ENCODE peak calls at places on chromosome 3, in eight cellular contexts. W is fibroblast of lung; F is transverse colon; J is CD4-positive, CD25-positive, alpha-beta regulatory T cell; Y is GM23338; K is cardiac muscle cell; O is body of pancreas; G is NT2/D1. U is an unnamed sample.

GRCh38 chr3:187809979-187810568 is 64.8 kb upstream of the BCL6 start:
- DNase-seq in W (no peak), F (no peak), J (no peak), Y (no peak), K (no peak), O (no peak), G (no peak), U (no peak)

GRCh38 chr3:9916346-9916733 is 558 bp upstream of the IL17RC start:
- DNase-seq in W (peak; percentile 43), F (no peak), J (no peak), Y (peak; percentile 24), K (no peak), O (no peak), G (no peak), U (no peak)

GRCh38 chr3:60720696-60721228 is 530.5 kb downstream of the FHIT start:
- DNase-seq in W (peak; percentile 6), F (no peak), J (no peak), Y (no peak), K (no peak), O (no peak), G (no peak), U (no peak)

GRCh38 chr3:112375117-112375516 is 42.2 kb downstream of the CD200 start:
- DNase-seq in W (no peak), F (no peak), J (no peak), Y (no peak), K (no peak), O (no peak), G (no peak), U (no peak)

GRCh38 chr3:177905895-177906511 is 630.2 kb upstream of the KCNMB2 start:
- DNase-seq in W (peak; percentile 61), F (no peak), J (no peak), Y (peak; percentile 27), K (no peak), O (no peak), G (peak; percentile 6), U (no peak)

GRCh38 chr3:182596673-182597410 is 196.5 kb upstream of the ATP11B start:
- DNase-seq in W (no peak), F (no peak), J (no peak), Y (no peak), K (no peak), O (no peak), G (no peak), U (no peak)

GRCh38 chr3:69058180-69058946 is 6.2 kb upstream of the TMF1 start:
- DNase-seq in W (no peak), F (no peak), J (peak; percentile 76), Y (no peak), K (no peak), O (no peak), G (no peak), U (no peak)

GRCh38 chr3:30970183-30970582 is 75.7 kb upstream of the GADL1 start:
- DNase-seq in W (no peak), F (no peak), J (peak; percentile 33), Y (peak; percentile 14), K (no peak), O (no peak), G (no peak), U (no peak)

GRCh38 chr3:33544126-33544525 is 103.9 kb upstream of the UBP1 start:
- DNase-seq in W (no peak), F (no peak), J (no peak), Y (no peak), K (no peak), O (no peak), G (no peak), U (no peak)

GRCh38 chr3:120450261-120450913 is 405 bp downstream of the FSTL1 start:
- DNase-seq in W (peak; percentile 46), F (peak; percentile 27), J (peak; percentile 7), Y (peak; percentile 63), K (peak; percentile 63), O (peak; percentile 35), G (no peak), U (no peak)

GRCh38 chr3:101038393-101038792 is 45.2 kb upstream of the ABI3BP start:
- DNase-seq in W (peak; percentile 11), F (no peak), J (no peak), Y (no peak), K (no peak), O (no peak), G (no peak), U (no peak)

GRCh38 chr3:98325055-98325454 is 28.6 kb upstream of the OR5K4 start:
- DNase-seq in W (no peak), F (no peak), J (no peak), Y (peak; percentile 94), K (no peak), O (peak; percentile 33), G (no peak), U (no peak)

GRCh38 chr3:14296352-14296751 is 106.1 kb upstream of the SLC6A6 start:
- DNase-seq in W (no peak), F (no peak), J (no peak), Y (no peak), K (no peak), O (no peak), G (no peak), U (no peak)

GRCh38 chr3:67788396-67788795 is 134.0 kb upstream of the SUCLG2 start:
- DNase-seq in W (no peak), F (no peak), J (no peak), Y (no peak), K (no peak), O (no peak), G (no peak), U (no peak)

GRCh38 chr3:23277688-23278087 is 74.6 kb downstream of the UBE2E2 start:
- DNase-seq in W (no peak), F (no peak), J (no peak), Y (no peak), K (no peak), O (no peak), G (no peak), U (no peak)

GRCh38 chr3:29067014-29067413 is 213.9 kb upstream of the RBMS3 start:
- DNase-seq in W (no peak), F (no peak), J (no peak), Y (no peak), K (no peak), O (no peak), G (no peak), U (no peak)

GRCh38 chr3:172289583-172289982 is 158.7 kb downstream of the GHSR start:
- DNase-seq in W (no peak), F (peak; percentile 20), J (no peak), Y (peak; percentile 64), K (peak; percentile 31), O (no peak), G (no peak), U (peak; percentile 27)

GRCh38 chr3:37348736-37349396 is 174.5 kb upstream of the LRRFIP2 start:
- DNase-seq in W (no peak), F (no peak), J (no peak), Y (no peak), K (no peak), O (no peak), G (no peak), U (no peak)

GRCh38 chr3:165854696-165855095 is 17.5 kb upstream of the BCHE start:
- DNase-seq in W (peak; percentile 45), F (no peak), J (peak; percentile 2), Y (peak; percentile 73), K (peak; percentile 27), O (no peak), G (no peak), U (no peak)

GRCh38 chr3:148280623-148281242 is 417.0 kb upstream of the AGTR1 start:
- DNase-seq in W (no peak), F (no peak), J (no peak), Y (peak; percentile 21), K (no peak), O (peak; percentile 18), G (no peak), U (no peak)

GRCh38 chr3:178485756-178486155 is 50.5 kb upstream of the KCNMB2 start:
- DNase-seq in W (peak; percentile 36), F (no peak), J (no peak), Y (no peak), K (no peak), O (no peak), G (no peak), U (no peak)

GRCh38 chr3:169228522-169228921 is 435.0 kb downstream of the MECOM start:
- DNase-seq in W (peak; percentile 19), F (no peak), J (no peak), Y (no peak), K (no peak), O (no peak), G (no peak), U (no peak)

GRCh38 chr3:27629381-27629780 is 92.7 kb downstream of the EOMES start:
- DNase-seq in W (no peak), F (no peak), J (no peak), Y (no peak), K (no peak), O (no peak), G (no peak), U (no peak)

GRCh38 chr3:15010664-15011063 is 54.5 kb downstream of the MRPS25 start:
- DNase-seq in W (no peak), F (no peak), J (no peak), Y (no peak), K (no peak), O (no peak), G (no peak), U (no peak)

GRCh38 chr3:125353659-125354058 is 21.5 kb downstream of the ZNF148 start:
- DNase-seq in W (no peak), F (no peak), J (no peak), Y (no peak), K (no peak), O (no peak), G (no peak), U (no peak)
- H3K4me1 ChIP-seq in W (peaks cover 2% of the 10 kb centered on the region), F (peaks cover 23% of the 10 kb centered on the region), J (peaks cover 39% of the 10 kb centered on the region), Y (peaks cover 5% of the 10 kb centered on the region), K (peaks cover 9% of the 10 kb centered on the region), O (peaks cover 49% of the 10 kb centered on the region), G (no peaks in the 10 kb centered on the region), U (no peaks in the 10 kb centered on the region)

GRCh38 chr3:124839896-124840295 is 47.3 kb downstream of the ITGB5 start:
- DNase-seq in W (no peak), F (no peak), J (no peak), Y (no peak), K (no peak), O (no peak), G (no peak), U (no peak)
- H3K4me1 ChIP-seq in W (peaks cover 26% of the 10 kb centered on the region), F (peaks cover 41% of the 10 kb centered on the region), J (peaks cover 10% of the 10 kb centered on the region), Y (peaks cover 14% of the 10 kb centered on the region), K (peaks cover 22% of the 10 kb centered on the region), O (peaks cover 19% of the 10 kb centered on the region), G (no peaks in the 10 kb centered on the region), U (peaks cover 4% of the 10 kb centered on the region)

DNA sequence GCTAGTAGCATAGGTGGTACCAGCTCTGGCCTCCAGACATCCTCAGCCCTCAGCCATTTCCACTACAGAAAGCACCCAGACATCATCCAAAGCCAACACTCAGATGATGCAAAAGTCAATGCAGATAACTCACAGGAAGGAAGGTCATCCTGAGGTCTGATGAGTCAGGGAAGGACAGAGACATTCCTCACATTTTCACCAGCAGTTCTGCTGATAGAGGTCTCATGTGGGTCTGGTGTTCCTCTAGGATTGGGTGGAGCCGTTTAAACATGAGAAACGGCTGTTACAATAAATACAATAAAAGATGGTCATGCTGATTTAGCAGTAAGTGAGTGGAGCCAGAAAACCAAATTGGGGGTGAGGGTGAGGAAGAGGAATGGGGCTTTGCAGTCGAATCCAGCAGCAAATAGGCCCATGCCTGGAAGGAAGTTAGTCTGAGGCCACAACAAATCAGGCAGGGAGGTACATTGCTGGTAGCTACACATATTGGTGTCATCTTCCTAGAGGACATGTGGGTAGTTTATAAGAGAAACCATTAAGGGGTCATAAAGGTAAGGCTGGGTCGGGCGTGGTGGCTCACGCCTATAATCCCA is 33.3 kb upstream of the FLNB start:
- DNase-seq in W (peak; percentile 91), F (no peak), J (no peak), Y (peak; percentile 44), K (no peak), O (no peak), G (no peak), U (no peak)
- H3K4me1 ChIP-seq in W (peaks cover 15% of the 10 kb centered on the region), F (peaks cover 75% of the 10 kb centered on the region), J (no peaks in the 10 kb centered on the region), Y (peaks cover 6% of the 10 kb centered on the region), K (no peaks in the 10 kb centered on the region), O (no peaks in the 10 kb centered on the region), G (peaks cover 12% of the 10 kb centered on the region), U (peaks cover 1% of the 10 kb centered on the region)

GRCh38 chr3:196315821-196316220 is 2.2 kb downstream of the DYNLT2B start:
- DNase-seq in W (no peak), F (no peak), J (no peak), Y (no peak), K (no peak), O (no peak), G (no peak), U (no peak)
- H3K4me1 ChIP-seq in W (no peaks in the 10 kb centered on the region), F (no peaks in the 10 kb centered on the region), J (peaks cover 3% of the 10 kb centered on the region), Y (no peaks in the 10 kb centered on the region), K (no peaks in the 10 kb centered on the region), O (peaks cover 4% of the 10 kb centered on the region), G (peaks cover 4% of the 10 kb centered on the region), U (no peaks in the 10 kb centered on the region)